ENCODE peak calls at places on chromosome 3, in ten cellular contexts. U is OCI-LY7, B is psoas muscle, E is tibial nerve, H is GM23248, M is hepatocyte, G is stomach, K is transverse colon, W is vagina, F is Panc1. D is an unnamed sample. For H3K4me1 and H3K9me3, the result is how much of the 10 kb centered on the place peaks cover.

GRCh38 chr3:146803746-146804145 is 198.6 kb upstream of the PLSCR5 start:
- DNase-seq in M (no peak), F (no peak), E (no peak), B (no peak), G (no peak), W (no peak), K (no peak), U (no peak), H (peak), D (no peak)

GRCh38 chr3:124657138-124657537 is 73.1 kb upstream of the UMPS start:
- DNase-seq in F (no peak), E (no peak), K (no peak), G (no peak), H (no peak), W (no peak), U (no peak), B (no peak), M (no peak), D (no peak)

GRCh38 chr3:104519468-104519867 is 847.2 kb upstream of the ALCAM start:
- DNase-seq in W (no peak), F (no peak), E (no peak), G (no peak), B (no peak), M (no peak), U (no peak), H (no peak), K (no peak), D (no peak)

GRCh38 chr3:4306860-4307259 is 3.7 kb downstream of the SETMAR start:
- DNase-seq in E (no peak), F (no peak), B (no peak), K (no peak), U (no peak), M (no peak), W (no peak), H (peak), G (no peak), D (no peak)

GRCh38 chr3:157499342-157499963 is 3.8 kb downstream of the VEPH1 start:
- DNase-seq in W (no peak), M (peak), B (peak), U (no peak), E (no peak), G (peak), F (no peak), K (peak), H (peak), D (no peak)

GRCh38 chr3:51295625-51296024 is 89.5 kb upstream of the MANF start:
- DNase-seq in B (no peak), G (no peak), W (no peak), K (no peak), F (no peak), U (peak), M (no peak), E (no peak), H (no peak), D (no peak)

GRCh38 chr3:142931222-142931621 is 32.3 kb downstream of the PAQR9 start:
- DNase-seq in F (no peak), B (no peak), M (no peak), G (no peak), H (no peak), K (peak), W (no peak), U (peak), E (no peak), D (no peak)

GRCh38 chr3:131147534-131147933 is 120.9 kb downstream of the NEK11 start:
- DNase-seq in W (no peak), B (no peak), E (no peak), G (no peak), M (no peak), H (peak), F (no peak), U (no peak), K (no peak), D (no peak)

GRCh38 chr3:66149269-66149668 is 71.5 kb upstream of the SLC25A26 start:
- DNase-seq in U (no peak), W (no peak), M (no peak), G (no peak), F (no peak), K (no peak), E (no peak), B (no peak), H (no peak), D (no peak)

GRCh38 chr3:124107074-124107473 is 115.2 kb upstream of the ROPN1 start:
- DNase-seq in E (no peak), M (no peak), F (no peak), U (no peak), G (no peak), H (peak), K (no peak), B (no peak), W (no peak), D (no peak)

GRCh38 chr3:110397115-110397514 is 674.5 kb upstream of the NECTIN3 start:
- DNase-seq in G (no peak), M (no peak), U (no peak), K (no peak), F (no peak), W (no peak), E (no peak), B (no peak), H (no peak), D (no peak)

GRCh38 chr3:48299746-48300361 is 33.6 kb downstream of the SPINK8 start:
- DNase-seq in F (no peak), U (no peak), E (no peak), H (no peak), K (no peak), B (no peak), W (no peak), G (no peak), M (no peak), D (no peak)

GRCh38 chr3:142211034-142211433 is 14.4 kb downstream of the GK5 start:
- DNase-seq in K (no peak), H (no peak), B (no peak), E (no peak), F (no peak), W (no peak), G (no peak), M (no peak), U (peak), D (no peak)

GRCh38 chr3:193874512-193874911 is 261.4 kb upstream of the HES1 start:
- DNase-seq in G (no peak), F (no peak), H (no peak), E (no peak), B (no peak), U (no peak), M (no peak), K (no peak), W (no peak), D (no peak)

GRCh38 chr3:172146349-172146748 is 107.0 kb downstream of the FNDC3B start:
- DNase-seq in F (no peak), K (no peak), H (no peak), E (no peak), M (no peak), G (no peak), B (no peak), U (no peak), W (no peak), D (no peak)

GRCh38 chr3:23668430-23668904 is 137.3 kb upstream of the UBE2E1 start:
- DNase-seq in U (no peak), F (peak), W (no peak), M (peak), B (no peak), K (no peak), G (no peak), H (peak), E (no peak), D (no peak)

GRCh38 chr3:49609314-49609713 is 55.0 kb downstream of the BSN start:
- DNase-seq in M (no peak), E (no peak), H (no peak), W (no peak), B (no peak), U (no peak), G (peak), K (no peak), F (no peak), D (no peak)

GRCh38 chr3:193771736-193772135 is 178.7 kb downstream of the OPA1 start:
- DNase-seq in K (no peak), E (no peak), F (no peak), H (no peak), M (no peak), B (no peak), U (no peak), W (peak), G (no peak), D (no peak)

GRCh38 chr3:143464850-143465249 is 345.3 kb downstream of the CHST2 start:
- DNase-seq in G (no peak), U (no peak), M (no peak), F (no peak), B (peak), H (peak), K (no peak), W (no peak), E (no peak), D (no peak)

GRCh38 chr3:88219138-88219792 is 69.5 kb downstream of the C3orf38 start:
- DNase-seq in K (peak), U (peak), M (peak), G (peak), E (no peak), B (no peak), H (peak), W (no peak), F (no peak), D (no peak)

GRCh38 chr3:64764386-64764929 is 76.7 kb upstream of the ADAMTS9 start:
- DNase-seq in K (no peak), F (no peak), G (no peak), B (no peak), M (no peak), U (no peak), H (no peak), E (no peak), W (no peak), D (no peak)

GRCh38 chr3:184062637-184063036 is 9.8 kb downstream of the HTR3C start:
- DNase-seq in W (no peak), U (no peak), H (no peak), G (no peak), E (no peak), B (no peak), F (no peak), M (no peak), K (no peak), D (no peak)

GRCh38 chr3:120214161-120214560 is 70.9 kb downstream of the GPR156 start:
- DNase-seq in U (no peak), H (peak), W (no peak), E (no peak), M (no peak), F (no peak), B (no peak), K (no peak), G (no peak), D (no peak)

GRCh38 chr3:122493296-122493695 is 21.4 kb downstream of the KPNA1 start:
- DNase-seq in E (no peak), F (no peak), K (no peak), B (no peak), M (no peak), U (no peak), G (no peak), W (no peak), H (peak), D (no peak)

GRCh38 chr3:69914395-69914794 is 85.1 kb upstream of the SAMMSON start:
- DNase-seq in E (no peak), H (no peak), F (no peak), G (no peak), M (no peak), U (no peak), B (no peak), W (no peak), K (no peak), D (no peak)

GRCh38 chr3:168884353-168884903 is 779.1 kb downstream of the MECOM start:
- DNase-seq in K (peak), E (no peak), M (peak), U (no peak), W (no peak), B (no peak), F (no peak), G (peak), H (peak), D (no peak)

GRCh38 chr3:65028024-65028423 is 340.2 kb upstream of the ADAMTS9 start:
- DNase-seq in W (no peak), E (no peak), F (no peak), U (no peak), B (no peak), G (no peak), H (no peak), M (no peak), K (no peak), D (no peak)

DNA sequence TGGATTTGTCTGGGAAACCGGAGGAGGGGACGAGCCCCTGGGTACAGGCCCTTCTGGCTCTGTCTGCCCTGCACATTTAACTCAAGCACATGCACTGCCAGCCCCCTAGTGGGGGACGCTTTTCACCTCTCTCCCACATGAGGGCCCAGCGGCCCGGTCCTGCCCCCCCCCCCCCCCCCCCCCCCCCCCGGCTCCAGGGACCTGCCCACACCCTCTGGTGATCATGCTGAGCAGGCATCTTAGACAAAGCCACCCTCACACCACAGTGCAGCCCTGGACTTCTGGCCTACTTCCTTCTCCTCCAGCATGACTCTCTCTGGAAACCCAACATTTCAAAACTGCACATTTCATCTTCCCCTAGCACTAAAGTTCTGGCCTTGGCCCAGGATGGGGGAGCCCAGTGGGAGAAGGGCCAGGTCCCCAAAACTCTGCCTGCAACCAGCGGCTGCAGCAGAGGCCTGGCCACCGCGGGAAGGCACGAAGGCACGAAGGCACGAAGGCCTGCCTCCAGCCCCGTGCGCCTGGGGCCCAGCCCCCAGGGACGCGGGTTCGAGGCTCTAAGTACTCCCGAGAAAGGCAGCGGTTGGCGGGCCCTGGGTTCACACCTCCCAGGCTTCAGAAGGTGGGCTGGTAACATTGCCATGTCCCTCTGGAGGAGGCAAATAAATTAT is 14.1 kb downstream of the KLF15 start:
- DNase-seq in G (peak), B (peak), K (peak), F (no peak), H (no peak), U (no peak), W (no peak), M (no peak), E (no peak), D (no peak)
- H3K4me1 ChIP-seq in G (half or more), B (under half), K (under half), F (under half), H (under half), U (under half), W (under half), M (under half), E (under half), D (under half)

DNA sequence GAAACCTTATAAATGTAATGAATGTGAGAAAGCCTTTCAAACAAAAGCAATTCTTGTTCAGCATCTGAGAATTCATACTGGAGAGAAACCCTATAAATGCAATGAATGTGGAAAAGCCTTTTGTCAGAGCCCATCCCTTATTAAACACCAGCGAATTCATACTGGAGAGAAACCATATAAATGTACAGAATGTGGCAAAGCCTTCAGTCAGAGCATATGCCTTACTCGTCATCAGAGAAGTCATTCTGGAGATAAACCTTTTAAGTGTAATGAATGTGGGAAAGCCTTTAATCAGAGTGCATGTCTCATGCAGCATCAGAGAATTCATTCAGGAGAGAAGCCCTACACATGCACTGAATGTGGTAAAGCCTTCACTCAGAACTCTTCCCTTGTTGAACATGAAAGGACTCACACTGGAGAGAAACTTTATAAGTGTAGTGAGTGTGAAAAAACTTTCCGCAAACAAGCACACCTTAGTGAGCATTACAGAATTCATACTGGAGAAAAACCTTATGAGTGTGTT is 5.3 kb downstream of the ZNF501 start:
- DNase-seq in G (no peak), M (no peak), B (no peak), U (no peak), W (no peak), E (no peak), K (no peak), H (no peak), F (no peak), D (no peak)
- H3K9me3 ChIP-seq in G (half or more), M (under half), B (half or more), U (half or more), W (half or more), E (under half), K (half or more), H (under half), F (under half), D (under half)

GRCh38 chr3:45948881-45949280 is 5.6 kb downstream of the CXCR6 start:
- DNase-seq in B (no peak), E (no peak), U (no peak), F (no peak), W (no peak), K (no peak), H (no peak), G (no peak), M (no peak), D (no peak)

GRCh38 chr3:45946875-45947274 is 3.6 kb downstream of the CXCR6 start:
- DNase-seq in W (no peak), K (no peak), H (no peak), U (no peak), B (no peak), M (no peak), E (no peak), G (no peak), F (no peak), D (no peak)

GRCh38 chr3:45946307-45946706 is 3.0 kb downstream of the CXCR6 start:
- DNase-seq in F (no peak), W (no peak), G (no peak), B (no peak), H (peak), K (no peak), E (no peak), U (no peak), M (no peak), D (no peak)

GRCh38 chr3:45948409-45948808 is 5.1 kb downstream of the CXCR6 start:
- DNase-seq in B (no peak), G (no peak), E (no peak), H (peak), K (no peak), W (no peak), M (no peak), F (no peak), U (no peak), D (no peak)

DNA sequence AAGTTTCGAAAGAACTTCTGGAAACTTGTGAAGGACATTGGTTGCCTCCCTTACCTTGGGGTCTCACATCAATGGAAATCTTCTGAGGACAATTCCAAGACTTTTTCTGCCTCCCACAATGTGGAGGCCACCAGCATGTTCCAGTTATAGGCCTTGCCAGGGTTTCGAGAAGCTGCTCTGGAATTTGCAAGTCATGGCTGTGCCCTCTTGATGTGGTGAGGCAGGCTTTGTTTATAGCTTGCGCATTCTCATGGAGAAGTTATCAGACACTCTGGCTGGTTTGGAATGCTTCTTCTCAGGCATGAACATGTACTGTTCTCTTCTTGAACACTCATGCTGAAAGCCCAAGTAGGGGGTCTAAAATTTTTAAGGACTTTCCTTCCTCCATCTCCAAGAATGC is 4.1 kb downstream of the CXCR6 start:
- DNase-seq in U (no peak), W (no peak), B (no peak), F (no peak), G (no peak), K (no peak), H (peak), M (no peak), E (no peak), D (no peak)
- H3K4me1 ChIP-seq in U (under half), W (under half), B (under half), F (under half), G (under half), K (under half), H (under half), M (under half), E (under half), D (half or more)

DNA sequence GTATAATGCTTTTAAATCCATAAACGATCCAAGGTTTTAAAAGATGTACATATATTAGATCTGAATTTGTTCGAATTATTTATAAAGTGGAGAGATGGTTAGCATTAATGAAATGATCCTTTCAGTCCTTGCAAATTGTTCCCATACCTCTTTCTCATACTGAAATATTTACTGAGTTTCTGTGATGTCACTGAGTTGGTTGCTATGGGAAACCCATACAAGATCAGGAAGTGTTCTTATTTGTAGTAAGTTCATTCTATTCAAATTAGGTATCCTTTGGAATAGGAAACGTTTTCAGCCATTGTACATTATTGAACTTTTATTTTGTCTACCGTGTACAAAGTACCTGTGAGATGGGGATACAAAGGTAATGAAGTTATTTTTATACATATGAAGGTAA is 73.2 kb upstream of the CHL1 start:
- DNase-seq in E (no peak), K (no peak), W (no peak), G (no peak), H (no peak), U (no peak), M (no peak), B (no peak), F (no peak), D (no peak)
- H3K9me3 ChIP-seq in E (under half), K (under half), W (under half), G (under half), H (under half), U (under half), M (under half), B (under half), F (under half), D (under half)

GRCh38 chr3:148532326-148532725 is 165.4 kb upstream of the AGTR1 start:
- DNase-seq in K (no peak), U (no peak), E (no peak), F (no peak), M (no peak), W (no peak), H (no peak), B (no peak), G (no peak), D (no peak)

GRCh38 chr3:148532774-148533173 is 164.9 kb upstream of the AGTR1 start:
- DNase-seq in E (no peak), K (no peak), M (no peak), U (no peak), B (no peak), H (no peak), W (no peak), F (no peak), G (no peak), D (no peak)

GRCh38 chr3:148540266-148540665 is 157.4 kb upstream of the AGTR1 start:
- DNase-seq in B (no peak), F (no peak), K (no peak), M (no peak), G (no peak), E (no peak), U (no peak), H (no peak), W (no peak), D (no peak)

DNA sequence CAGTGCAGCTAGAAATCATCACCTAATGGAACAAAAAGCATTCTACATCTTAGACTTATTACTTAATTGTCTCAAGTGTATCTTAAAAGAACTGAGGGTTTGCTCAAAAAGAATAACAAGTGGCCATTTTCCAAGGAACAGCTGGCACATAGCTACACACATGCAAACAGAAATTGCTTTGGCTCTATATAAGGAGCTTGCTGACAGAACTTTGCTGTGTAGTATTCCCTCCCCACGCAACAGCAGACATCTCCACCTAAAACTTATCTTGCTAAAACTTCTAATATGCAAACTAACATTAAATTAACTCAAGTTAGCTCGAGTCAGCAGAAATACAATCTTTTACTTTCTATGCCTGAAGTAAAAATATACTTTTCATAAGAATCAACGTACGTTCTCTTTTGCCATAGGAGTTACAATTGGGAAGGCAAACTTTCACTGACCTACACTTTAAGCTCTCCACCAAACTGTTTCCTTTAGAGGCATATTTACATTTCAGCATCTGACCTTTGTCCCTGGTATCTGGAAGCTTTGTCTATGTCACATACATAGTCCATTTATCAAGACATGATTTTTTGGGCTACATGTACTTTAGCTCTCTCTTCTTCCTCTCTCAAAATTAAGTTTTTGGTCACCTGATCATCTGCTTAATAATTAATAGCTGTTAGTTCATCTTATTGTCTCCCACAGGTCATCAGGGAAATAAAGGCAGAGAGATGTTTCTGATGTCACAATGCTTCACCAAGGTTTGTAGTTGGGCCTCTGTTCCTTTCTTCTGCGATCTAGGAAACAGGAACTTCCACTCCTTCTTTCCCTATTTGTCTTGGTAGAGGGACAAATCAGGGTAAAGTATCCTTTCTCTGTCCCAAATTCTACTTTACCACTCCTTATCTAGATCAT is 163.4 kb upstream of the AGTR1 start:
- DNase-seq in U (no peak), K (no peak), F (no peak), W (no peak), E (no peak), M (no peak), B (no peak), H (no peak), G (no peak), D (no peak)
- H3K4me1 ChIP-seq in U (under half), K (under half), F (under half), W (under half), E (under half), M (under half), B (under half), H (under half), G (under half), D (under half)

D was measured in effector memory CD4-positive, alpha-beta T cell.